ENCODE peak calls at places on chromosomes 5 and 9, in six cellular contexts. S, C, O, R, U and N are unnamed samples. For H3K4me1 and H3K9me3, the result is how much of the 10 kb centered on the place peaks cover.

GRCh38 chr9:106801816-106802215 is 61.1 kb upstream of the ZNF462 start:
- DNase-seq in U (no peak), O (no peak), S (no peak), R (no peak), C (no peak), N (no peak)

GRCh38 chr9:130331061-130331460 is 65.5 kb downstream of the HMCN2 start:
- DNase-seq in C (no peak), S (no peak), R (no peak), U (no peak), O (no peak), N (no peak)

GRCh38 chr5:7754997-7755596 is 95.8 kb downstream of the CFAP90 start:
- DNase-seq in S (peak), U (no peak), C (peak), R (peak), O (peak), N (peak)

GRCh38 chr5:158976035-158976434 is 123.7 kb downstream of the EBF1 start:
- DNase-seq in O (no peak), R (peak), S (no peak), C (no peak), U (no peak), N (no peak)

GRCh38 chr5:63613430-63613829 is 348.8 kb downstream of the HTR1A start:
- DNase-seq in O (no peak), R (no peak), S (no peak), U (no peak), C (no peak), N (no peak)

GRCh38 chr5:966345-966710 is 42.3 kb upstream of the NKD2 start:
- DNase-seq in O (no peak), S (no peak), U (no peak), R (no peak), C (no peak), N (no peak)

GRCh38 chr5:170348069-170348702 is 41.0 kb downstream of the KCNMB1 start:
- DNase-seq in R (no peak), C (no peak), O (no peak), U (no peak), S (no peak), N (no peak)

GRCh38 chr9:19386469-19387044 is 6.5 kb upstream of the RPS6 start:
- DNase-seq in O (no peak), C (no peak), S (no peak), R (no peak), U (no peak), N (no peak)

GRCh38 chr5:31220968-31221367 is 27.5 kb downstream of the CDH6 start:
- DNase-seq in O (no peak), U (no peak), R (no peak), C (no peak), S (no peak), N (peak)

GRCh38 chr5:17189381-17190036 is 27.9 kb upstream of the BASP1 start:
- DNase-seq in C (peak), S (peak), U (peak), O (peak), R (peak), N (peak)

GRCh38 chr5:5291357-5291756 is 131.1 kb upstream of the ICE1 start:
- DNase-seq in C (no peak), R (no peak), S (no peak), O (no peak), U (no peak), N (no peak)

GRCh38 chr9:121770415-121771273 is 119.2 kb downstream of the DAB2IP start:
- DNase-seq in O (peak), C (no peak), R (peak), S (no peak), U (no peak), N (no peak)

GRCh38 chr5:37926732-37927131 is 86.9 kb upstream of the GDNF start:
- DNase-seq in R (peak), C (no peak), S (no peak), O (no peak), U (no peak), N (no peak)

GRCh38 chr5:158154226-158155005 is 295.5 kb upstream of the CLINT1 start:
- DNase-seq in C (no peak), U (no peak), S (no peak), R (peak), O (no peak), N (no peak)

GRCh38 chr5:139848508-139849100 is 53.0 kb downstream of the PSD2 start:
- DNase-seq in R (no peak), U (peak), O (peak), S (no peak), C (no peak), N (no peak)

DNA sequence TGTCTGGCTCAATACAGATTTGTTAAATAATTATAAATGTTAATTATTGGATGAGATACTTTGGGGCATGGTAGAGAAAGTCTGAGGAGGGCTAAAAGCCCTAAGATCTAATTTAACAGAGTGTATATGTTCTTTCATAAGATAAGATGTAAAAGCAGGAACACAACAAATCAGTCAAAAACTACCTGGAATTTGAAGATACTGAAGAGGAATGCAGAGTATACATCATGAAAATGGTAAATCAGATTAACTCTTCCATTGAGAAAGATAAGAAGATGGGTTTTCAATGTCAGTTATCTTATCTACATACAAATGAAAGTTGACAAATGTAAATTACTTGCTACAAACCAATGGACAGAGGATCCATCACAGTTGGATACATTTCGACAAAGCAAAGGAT is 107.3 kb upstream of the NFIB start:
- DNase-seq in S (no peak), U (no peak), C (no peak), O (no peak), R (no peak), N (no peak)
- H3K4me1 ChIP-seq in S (under half), U (under half), C (under half), O (under half), R (under half), N (under half)

GRCh38 chr9:92979657-92980056 is 32.3 kb downstream of the FGD3 start:
- DNase-seq in R (no peak), O (no peak), S (no peak), U (no peak), C (no peak), N (no peak)
- H3K9me3 ChIP-seq in R (under half), O (under half), S (under half), U (under half), C (under half), N (under half)

GRCh38 chr5:150613991-150614650 is 26.3 kb upstream of the SYNPO start:
- DNase-seq in S (no peak), U (no peak), C (no peak), O (no peak), R (no peak), N (peak)

GRCh38 chr5:150614651-150615040 is 25.8 kb upstream of the SYNPO start:
- DNase-seq in R (no peak), O (no peak), C (no peak), S (no peak), U (no peak), N (no peak)

GRCh38 chr5:150612405-150612804 is 28.1 kb upstream of the SYNPO start:
- DNase-seq in C (no peak), U (no peak), S (no peak), R (no peak), O (no peak), N (no peak)

GRCh38 chr5:150611026-150611425 is 29.4 kb upstream of the SYNPO start:
- DNase-seq in C (no peak), S (no peak), R (no peak), U (no peak), O (no peak), N (no peak)

GRCh38 chr5:150612905-150613670 is 27.4 kb upstream of the SYNPO start:
- DNase-seq in R (no peak), O (peak), S (no peak), U (no peak), C (no peak), N (no peak)
- H3K4me1 ChIP-seq in R (under half), O (under half), S (under half), U (under half), C (under half), N (under half)

GRCh38 chr9:20463823-20464222 is 158.5 kb downstream of the MLLT3 start:
- DNase-seq in C (no peak), O (no peak), R (no peak), S (no peak), U (no peak), N (no peak)

GRCh38 chr9:20464242-20464641 is 158.1 kb downstream of the MLLT3 start:
- DNase-seq in C (no peak), S (no peak), R (no peak), O (no peak), U (no peak), N (no peak)

GRCh38 chr9:20466328-20467008 is 155.8 kb downstream of the MLLT3 start:
- DNase-seq in U (no peak), S (no peak), C (no peak), R (no peak), O (no peak), N (no peak)

GRCh38 chr9:20462410-20462809 is 159.9 kb downstream of the MLLT3 start:
- DNase-seq in U (no peak), O (no peak), S (no peak), R (no peak), C (no peak), N (no peak)
- H3K9me3 ChIP-seq in U (under half), O (under half), S (under half), R (under half), C (under half), N (under half)